ENCODE peak calls at places on chromosomes 3 and 15, in seven cellular contexts. One of them, this sample, is unnamed.

GRCh38 chr3:9820944-9821343 is 10.9 kb downstream of the TTLL3 start:
- DNase-seq in activated CD4-positive, alpha-beta T cell treated with anti-CD3 and anti-CD28 coated beads, Interleukin-2, amount 50 U/mL, for 4 hours: no peak
- DNase-seq in spleen: no peak
- DNase-seq in stimulated activated CD4-positive, alpha-beta T cell treated with anti-CD3 and anti-CD28 coated beads, Interleukin-1b, Interleukin-23, amount 100 ng/mL, for 24 hours: no peak
- DNase-seq in HTR-8/SVneo: no peak
- DNase-seq in dorsolateral prefrontal cortex: no peak
- DNase-seq in sigmoid colon: no peak
- DNase-seq in this sample: no peak

GRCh38 chr3:144522461-144522860 is 550.8 kb downstream of the DIPK2A start:
- DNase-seq in activated CD4-positive, alpha-beta T cell treated with anti-CD3 and anti-CD28 coated beads, Interleukin-2, amount 50 U/mL, for 4 hours: no peak
- DNase-seq in spleen: no peak
- DNase-seq in stimulated activated CD4-positive, alpha-beta T cell treated with anti-CD3 and anti-CD28 coated beads, Interleukin-1b, Interleukin-23, amount 100 ng/mL, for 24 hours: no peak
- DNase-seq in sigmoid colon: no peak
- DNase-seq in HTR-8/SVneo: no peak
- DNase-seq in dorsolateral prefrontal cortex: no peak
- DNase-seq in this sample: no peak

GRCh38 chr3:100966049-100966471 is 27.2 kb downstream of the ABI3BP start:
- DNase-seq in HTR-8/SVneo: no peak
- DNase-seq in sigmoid colon: no peak
- DNase-seq in dorsolateral prefrontal cortex: no peak
- DNase-seq in activated CD4-positive, alpha-beta T cell treated with anti-CD3 and anti-CD28 coated beads, Interleukin-2, amount 50 U/mL, for 4 hours: no peak
- DNase-seq in spleen: no peak
- DNase-seq in stimulated activated CD4-positive, alpha-beta T cell treated with anti-CD3 and anti-CD28 coated beads, Interleukin-1b, Interleukin-23, amount 100 ng/mL, for 24 hours: no peak
- DNase-seq in this sample: no peak

GRCh38 chr15:77025471-77025901 is 30.6 kb downstream of the PSTPIP1 start:
- DNase-seq in stimulated activated CD4-positive, alpha-beta T cell treated with anti-CD3 and anti-CD28 coated beads, Interleukin-1b, Interleukin-23, amount 100 ng/mL, for 24 hours: no peak
- DNase-seq in HTR-8/SVneo: no peak
- DNase-seq in sigmoid colon: peak
- DNase-seq in dorsolateral prefrontal cortex: peak
- DNase-seq in spleen: peak
- DNase-seq in activated CD4-positive, alpha-beta T cell treated with anti-CD3 and anti-CD28 coated beads, Interleukin-2, amount 50 U/mL, for 4 hours: no peak
- DNase-seq in this sample: peak

GRCh38 chr3:64445318-64446300 is 220.3 kb upstream of the PRICKLE2 start:
- DNase-seq in stimulated activated CD4-positive, alpha-beta T cell treated with anti-CD3 and anti-CD28 coated beads, Interleukin-1b, Interleukin-23, amount 100 ng/mL, for 24 hours: no peak
- DNase-seq in spleen: no peak
- DNase-seq in HTR-8/SVneo: peak
- DNase-seq in sigmoid colon: no peak
- DNase-seq in activated CD4-positive, alpha-beta T cell treated with anti-CD3 and anti-CD28 coated beads, Interleukin-2, amount 50 U/mL, for 4 hours: no peak
- DNase-seq in dorsolateral prefrontal cortex: no peak
- DNase-seq in this sample: peak

GRCh38 chr3:73765878-73766564 is 141.3 kb upstream of the PDZRN3 start:
- DNase-seq in spleen: no peak
- DNase-seq in sigmoid colon: no peak
- DNase-seq in activated CD4-positive, alpha-beta T cell treated with anti-CD3 and anti-CD28 coated beads, Interleukin-2, amount 50 U/mL, for 4 hours: no peak
- DNase-seq in stimulated activated CD4-positive, alpha-beta T cell treated with anti-CD3 and anti-CD28 coated beads, Interleukin-1b, Interleukin-23, amount 100 ng/mL, for 24 hours: no peak
- DNase-seq in HTR-8/SVneo: no peak
- DNase-seq in dorsolateral prefrontal cortex: no peak
- DNase-seq in this sample: no peak

GRCh38 chr15:57550640-57551039 is 41.1 kb upstream of the MYZAP start:
- DNase-seq in HTR-8/SVneo: no peak
- DNase-seq in dorsolateral prefrontal cortex: no peak
- DNase-seq in sigmoid colon: no peak
- DNase-seq in spleen: no peak
- DNase-seq in stimulated activated CD4-positive, alpha-beta T cell treated with anti-CD3 and anti-CD28 coated beads, Interleukin-1b, Interleukin-23, amount 100 ng/mL, for 24 hours: no peak
- DNase-seq in activated CD4-positive, alpha-beta T cell treated with anti-CD3 and anti-CD28 coated beads, Interleukin-2, amount 50 U/mL, for 4 hours: no peak
- DNase-seq in this sample: peak

GRCh38 chr3:81451611-81452010 is 309.8 kb downstream of the GBE1 start:
- DNase-seq in HTR-8/SVneo: no peak
- DNase-seq in spleen: no peak
- DNase-seq in dorsolateral prefrontal cortex: no peak
- DNase-seq in sigmoid colon: no peak
- DNase-seq in activated CD4-positive, alpha-beta T cell treated with anti-CD3 and anti-CD28 coated beads, Interleukin-2, amount 50 U/mL, for 4 hours: no peak
- DNase-seq in stimulated activated CD4-positive, alpha-beta T cell treated with anti-CD3 and anti-CD28 coated beads, Interleukin-1b, Interleukin-23, amount 100 ng/mL, for 24 hours: no peak
- DNase-seq in this sample: no peak

GRCh38 chr3:127964053-127964452 is 49.0 kb downstream of the KBTBD12 start:
- DNase-seq in dorsolateral prefrontal cortex: no peak
- DNase-seq in stimulated activated CD4-positive, alpha-beta T cell treated with anti-CD3 and anti-CD28 coated beads, Interleukin-1b, Interleukin-23, amount 100 ng/mL, for 24 hours: no peak
- DNase-seq in activated CD4-positive, alpha-beta T cell treated with anti-CD3 and anti-CD28 coated beads, Interleukin-2, amount 50 U/mL, for 4 hours: no peak
- DNase-seq in sigmoid colon: no peak
- DNase-seq in HTR-8/SVneo: no peak
- DNase-seq in spleen: no peak
- DNase-seq in this sample: no peak

GRCh38 chr3:127986803-127987202 is 65.4 kb upstream of the SEC61A1 start:
- DNase-seq in dorsolateral prefrontal cortex: no peak
- DNase-seq in spleen: no peak
- DNase-seq in sigmoid colon: no peak
- DNase-seq in HTR-8/SVneo: no peak
- DNase-seq in activated CD4-positive, alpha-beta T cell treated with anti-CD3 and anti-CD28 coated beads, Interleukin-2, amount 50 U/mL, for 4 hours: no peak
- DNase-seq in stimulated activated CD4-positive, alpha-beta T cell treated with anti-CD3 and anti-CD28 coated beads, Interleukin-1b, Interleukin-23, amount 100 ng/mL, for 24 hours: no peak
- DNase-seq in this sample: no peak

GRCh38 chr15:39435244-39435643 is 145.6 kb upstream of the THBS1 start:
- DNase-seq in spleen: no peak
- DNase-seq in activated CD4-positive, alpha-beta T cell treated with anti-CD3 and anti-CD28 coated beads, Interleukin-2, amount 50 U/mL, for 4 hours: no peak
- DNase-seq in stimulated activated CD4-positive, alpha-beta T cell treated with anti-CD3 and anti-CD28 coated beads, Interleukin-1b, Interleukin-23, amount 100 ng/mL, for 24 hours: no peak
- DNase-seq in HTR-8/SVneo: no peak
- DNase-seq in dorsolateral prefrontal cortex: no peak
- DNase-seq in sigmoid colon: no peak
- DNase-seq in this sample: no peak

GRCh38 chr3:58260733-58261132 is 23.1 kb downstream of the ABHD6 start:
- DNase-seq in activated CD4-positive, alpha-beta T cell treated with anti-CD3 and anti-CD28 coated beads, Interleukin-2, amount 50 U/mL, for 4 hours: no peak
- DNase-seq in spleen: no peak
- DNase-seq in dorsolateral prefrontal cortex: peak
- DNase-seq in HTR-8/SVneo: no peak
- DNase-seq in stimulated activated CD4-positive, alpha-beta T cell treated with anti-CD3 and anti-CD28 coated beads, Interleukin-1b, Interleukin-23, amount 100 ng/mL, for 24 hours: no peak
- DNase-seq in sigmoid colon: no peak
- DNase-seq in this sample: no peak

GRCh38 chr3:134428396-134428795 is 54.1 kb upstream of the AMOTL2 start:
- DNase-seq in dorsolateral prefrontal cortex: no peak
- DNase-seq in spleen: no peak
- DNase-seq in activated CD4-positive, alpha-beta T cell treated with anti-CD3 and anti-CD28 coated beads, Interleukin-2, amount 50 U/mL, for 4 hours: no peak
- DNase-seq in sigmoid colon: no peak
- DNase-seq in stimulated activated CD4-positive, alpha-beta T cell treated with anti-CD3 and anti-CD28 coated beads, Interleukin-1b, Interleukin-23, amount 100 ng/mL, for 24 hours: no peak
- DNase-seq in HTR-8/SVneo: no peak
- DNase-seq in this sample: no peak

GRCh38 chr3:172305552-172305951 is 142.7 kb downstream of the GHSR start:
- DNase-seq in dorsolateral prefrontal cortex: no peak
- DNase-seq in spleen: no peak
- DNase-seq in HTR-8/SVneo: no peak
- DNase-seq in activated CD4-positive, alpha-beta T cell treated with anti-CD3 and anti-CD28 coated beads, Interleukin-2, amount 50 U/mL, for 4 hours: no peak
- DNase-seq in stimulated activated CD4-positive, alpha-beta T cell treated with anti-CD3 and anti-CD28 coated beads, Interleukin-1b, Interleukin-23, amount 100 ng/mL, for 24 hours: no peak
- DNase-seq in sigmoid colon: no peak
- DNase-seq in this sample: peak

GRCh38 chr3:31377045-31377642 is 155.6 kb upstream of the STT3B start:
- DNase-seq in spleen: no peak
- DNase-seq in sigmoid colon: no peak
- DNase-seq in HTR-8/SVneo: peak
- DNase-seq in activated CD4-positive, alpha-beta T cell treated with anti-CD3 and anti-CD28 coated beads, Interleukin-2, amount 50 U/mL, for 4 hours: peak
- DNase-seq in stimulated activated CD4-positive, alpha-beta T cell treated with anti-CD3 and anti-CD28 coated beads, Interleukin-1b, Interleukin-23, amount 100 ng/mL, for 24 hours: no peak
- DNase-seq in dorsolateral prefrontal cortex: no peak
- DNase-seq in this sample: no peak

GRCh38 chr3:37545479-37545878 is 316.2 kb upstream of the CTDSPL start:
- DNase-seq in activated CD4-positive, alpha-beta T cell treated with anti-CD3 and anti-CD28 coated beads, Interleukin-2, amount 50 U/mL, for 4 hours: no peak
- DNase-seq in HTR-8/SVneo: no peak
- DNase-seq in spleen: no peak
- DNase-seq in stimulated activated CD4-positive, alpha-beta T cell treated with anti-CD3 and anti-CD28 coated beads, Interleukin-1b, Interleukin-23, amount 100 ng/mL, for 24 hours: no peak
- DNase-seq in sigmoid colon: no peak
- DNase-seq in dorsolateral prefrontal cortex: no peak
- DNase-seq in this sample: no peak

GRCh38 chr3:62602987-62603386 is 229.6 kb upstream of the FEZF2 start:
- DNase-seq in stimulated activated CD4-positive, alpha-beta T cell treated with anti-CD3 and anti-CD28 coated beads, Interleukin-1b, Interleukin-23, amount 100 ng/mL, for 24 hours: no peak
- DNase-seq in sigmoid colon: no peak
- DNase-seq in activated CD4-positive, alpha-beta T cell treated with anti-CD3 and anti-CD28 coated beads, Interleukin-2, amount 50 U/mL, for 4 hours: no peak
- DNase-seq in spleen: no peak
- DNase-seq in dorsolateral prefrontal cortex: no peak
- DNase-seq in HTR-8/SVneo: no peak
- DNase-seq in this sample: no peak

GRCh38 chr15:90465930-90466567 is 63.7 kb upstream of the CRTC3 start:
- DNase-seq in spleen: no peak
- DNase-seq in sigmoid colon: no peak
- DNase-seq in HTR-8/SVneo: no peak
- DNase-seq in activated CD4-positive, alpha-beta T cell treated with anti-CD3 and anti-CD28 coated beads, Interleukin-2, amount 50 U/mL, for 4 hours: no peak
- DNase-seq in stimulated activated CD4-positive, alpha-beta T cell treated with anti-CD3 and anti-CD28 coated beads, Interleukin-1b, Interleukin-23, amount 100 ng/mL, for 24 hours: no peak
- DNase-seq in dorsolateral prefrontal cortex: no peak
- DNase-seq in this sample: no peak

GRCh38 chr3:183815951-183816475 is 9.4 kb downstream of the MAP6D1 start:
- DNase-seq in dorsolateral prefrontal cortex: no peak
- DNase-seq in activated CD4-positive, alpha-beta T cell treated with anti-CD3 and anti-CD28 coated beads, Interleukin-2, amount 50 U/mL, for 4 hours: no peak
- DNase-seq in sigmoid colon: no peak
- DNase-seq in HTR-8/SVneo: no peak
- DNase-seq in spleen: peak
- DNase-seq in stimulated activated CD4-positive, alpha-beta T cell treated with anti-CD3 and anti-CD28 coated beads, Interleukin-1b, Interleukin-23, amount 100 ng/mL, for 24 hours: no peak
- DNase-seq in this sample: no peak

GRCh38 chr15:89139613-89140499 is 51.6 kb downstream of the ABHD2 start:
- DNase-seq in spleen: no peak
- DNase-seq in sigmoid colon: no peak
- DNase-seq in dorsolateral prefrontal cortex: peak
- DNase-seq in activated CD4-positive, alpha-beta T cell treated with anti-CD3 and anti-CD28 coated beads, Interleukin-2, amount 50 U/mL, for 4 hours: no peak
- DNase-seq in HTR-8/SVneo: no peak
- DNase-seq in stimulated activated CD4-positive, alpha-beta T cell treated with anti-CD3 and anti-CD28 coated beads, Interleukin-1b, Interleukin-23, amount 100 ng/mL, for 24 hours: no peak
- DNase-seq in this sample: no peak

GRCh38 chr3:168467085-168467714 is 371.5 kb upstream of the GOLIM4 start:
- DNase-seq in stimulated activated CD4-positive, alpha-beta T cell treated with anti-CD3 and anti-CD28 coated beads, Interleukin-1b, Interleukin-23, amount 100 ng/mL, for 24 hours: no peak
- DNase-seq in spleen: no peak
- DNase-seq in dorsolateral prefrontal cortex: no peak
- DNase-seq in sigmoid colon: no peak
- DNase-seq in activated CD4-positive, alpha-beta T cell treated with anti-CD3 and anti-CD28 coated beads, Interleukin-2, amount 50 U/mL, for 4 hours: no peak
- DNase-seq in HTR-8/SVneo: no peak
- DNase-seq in this sample: peak

GRCh38 chr3:11096266-11097135 is 57.8 kb upstream of the HRH1 start:
- DNase-seq in spleen: no peak
- DNase-seq in stimulated activated CD4-positive, alpha-beta T cell treated with anti-CD3 and anti-CD28 coated beads, Interleukin-1b, Interleukin-23, amount 100 ng/mL, for 24 hours: peak
- DNase-seq in HTR-8/SVneo: peak
- DNase-seq in activated CD4-positive, alpha-beta T cell treated with anti-CD3 and anti-CD28 coated beads, Interleukin-2, amount 50 U/mL, for 4 hours: peak
- DNase-seq in sigmoid colon: peak
- DNase-seq in dorsolateral prefrontal cortex: peak
- DNase-seq in this sample: peak

GRCh38 chr3:171088984-171089754 is 62.6 kb upstream of the SLC2A2 start:
- DNase-seq in HTR-8/SVneo: peak
- DNase-seq in activated CD4-positive, alpha-beta T cell treated with anti-CD3 and anti-CD28 coated beads, Interleukin-2, amount 50 U/mL, for 4 hours: no peak
- DNase-seq in dorsolateral prefrontal cortex: no peak
- DNase-seq in sigmoid colon: no peak
- DNase-seq in stimulated activated CD4-positive, alpha-beta T cell treated with anti-CD3 and anti-CD28 coated beads, Interleukin-1b, Interleukin-23, amount 100 ng/mL, for 24 hours: no peak
- DNase-seq in spleen: no peak
- DNase-seq in this sample: no peak

GRCh38 chr15:97248376-97248775 is 712.1 kb upstream of the ARRDC4 start:
- DNase-seq in spleen: no peak
- DNase-seq in HTR-8/SVneo: no peak
- DNase-seq in activated CD4-positive, alpha-beta T cell treated with anti-CD3 and anti-CD28 coated beads, Interleukin-2, amount 50 U/mL, for 4 hours: no peak
- DNase-seq in stimulated activated CD4-positive, alpha-beta T cell treated with anti-CD3 and anti-CD28 coated beads, Interleukin-1b, Interleukin-23, amount 100 ng/mL, for 24 hours: no peak
- DNase-seq in sigmoid colon: no peak
- DNase-seq in dorsolateral prefrontal cortex: no peak
- DNase-seq in this sample: no peak